ENCODE peak calls at places on chromosomes 7 and 10, in four cellular contexts. A is adrenal gland; S is tibial nerve; Q is CD4-positive, alpha-beta T cell. Z is an unnamed sample.

GRCh38 chr10:37855691-37856090 is 1.7 kb downstream of the ZNF248 start:
- DNase-seq in A (no peak), Q (no peak), S (no peak), Z (no peak)

GRCh38 chr7:90951229-90951628 is 313.0 kb upstream of the FZD1 start:
- DNase-seq in A (no peak), Q (no peak), S (no peak), Z (no peak)

GRCh38 chr10:8163824-8164223 is 109.3 kb downstream of the GATA3 start:
- DNase-seq in Q (no peak), S (no peak), A (no peak), Z (no peak)

GRCh38 chr10:75038335-75038734 is 73.1 kb upstream of the SAMD8 start:
- DNase-seq in A (peak), S (no peak), Q (no peak), Z (no peak)

GRCh38 chr10:386751-387693 is 251.8 kb downstream of the ZMYND11 start:
- DNase-seq in Q (no peak), A (no peak), S (peak), Z (no peak)

GRCh38 chr10:124259139-124259825 is 159.4 kb downstream of the OAT start:
- DNase-seq in Q (no peak), S (no peak), A (no peak), Z (no peak)

GRCh38 chr7:122402235-122402634 is 97.7 kb upstream of the FEZF1 start:
- DNase-seq in Q (no peak), A (no peak), S (no peak), Z (no peak)

GRCh38 chr7:32892521-32893224 is 1.1 kb upstream of the KBTBD2 start:
- DNase-seq in Q (peak), S (peak), A (peak), Z (peak)

GRCh38 chr10:71740069-71740468 is 20.5 kb upstream of the C10orf105 start:
- DNase-seq in Q (no peak), S (peak), A (peak), Z (no peak)

GRCh38 chr10:133160813-133161471 is 923 bp downstream of the KNDC1 start:
- DNase-seq in S (no peak), A (no peak), Q (no peak), Z (no peak)

GRCh38 chr7:3949226-3949625 is 648.2 kb downstream of the SDK1 start:
- DNase-seq in A (no peak), Q (no peak), S (no peak), Z (no peak)

GRCh38 chr7:140061607-140061930 is 1.2 kb downstream of the PARP12 start:
- DNase-seq in S (no peak), Q (no peak), A (no peak), Z (no peak)

GRCh38 chr7:96238976-96239766 is 82.7 kb downstream of the SLC25A13 start:
- DNase-seq in Q (no peak), S (no peak), A (no peak), Z (no peak)

GRCh38 chr10:17655567-17656146 is 11.7 kb downstream of the STAM start:
- DNase-seq in A (peak), S (no peak), Q (no peak), Z (no peak)

GRCh38 chr10:122056431-122057094 is 67.6 kb downstream of the TACC2 start:
- DNase-seq in A (no peak), Q (no peak), S (no peak), Z (no peak)

GRCh38 chr10:76315240-76315639 is 883.8 kb downstream of the LRMDA start:
- DNase-seq in A (no peak), Q (no peak), S (no peak), Z (no peak)

GRCh38 chr10:95237376-95238170 is 43.5 kb downstream of the ACSM6 start:
- DNase-seq in S (no peak), A (no peak), Q (no peak), Z (no peak)

GRCh38 chr7:49787980-49788379 is 14.5 kb downstream of the VWC2 start:
- DNase-seq in Q (no peak), S (no peak), A (no peak), Z (no peak)

GRCh38 chr7:2165610-2166594 is 66.8 kb downstream of the MAD1L1 start:
- DNase-seq in A (no peak), S (no peak), Q (no peak), Z (no peak)

GRCh38 chr10:95031659-95032058 is 37.6 kb downstream of the CYP2C8 start:
- DNase-seq in A (no peak), Q (no peak), S (no peak), Z (no peak)

GRCh38 chr7:76234931-76235441 is 33.3 kb downstream of the SRRM3 start:
- DNase-seq in S (peak), A (peak), Q (peak), Z (no peak)

GRCh38 chr7:72281325-72281724 is 130.8 kb downstream of the CALN1 start:
- DNase-seq in A (no peak), S (no peak), Q (no peak), Z (no peak)

GRCh38 chr10:102605712-102606111 is 38.6 kb upstream of the TRIM8 start:
- DNase-seq in S (no peak), A (no peak), Q (no peak), Z (no peak)

GRCh38 chr10:117360994-117361667 is 14.1 kb downstream of the PDZD8 start:
- DNase-seq in A (no peak), Q (no peak), S (no peak), Z (no peak)

GRCh38 chr7:154865984-154866685 is 136.8 kb downstream of the PAXIP1 start:
- DNase-seq in A (no peak), Q (no peak), S (no peak), Z (no peak)

GRCh38 chr10:48497965-48498770 is 106.7 kb downstream of the ARHGAP22 start:
- DNase-seq in A (peak), S (no peak), Q (no peak), Z (no peak)

GRCh38 chr7:66629222-66629658 is 559 bp downstream of the KCTD7 start:
- DNase-seq in Q (no peak), A (peak), S (peak), Z (no peak)

GRCh38 chr10:94992811-94993210 is 54.4 kb downstream of the CYP2C9 start:
- DNase-seq in A (no peak), Q (no peak), S (no peak), Z (no peak)

GRCh38 chr7:14685112-14685511 is 217.4 kb downstream of the DGKB start:
- DNase-seq in Q (no peak), S (no peak), A (no peak), Z (no peak)

DNA sequence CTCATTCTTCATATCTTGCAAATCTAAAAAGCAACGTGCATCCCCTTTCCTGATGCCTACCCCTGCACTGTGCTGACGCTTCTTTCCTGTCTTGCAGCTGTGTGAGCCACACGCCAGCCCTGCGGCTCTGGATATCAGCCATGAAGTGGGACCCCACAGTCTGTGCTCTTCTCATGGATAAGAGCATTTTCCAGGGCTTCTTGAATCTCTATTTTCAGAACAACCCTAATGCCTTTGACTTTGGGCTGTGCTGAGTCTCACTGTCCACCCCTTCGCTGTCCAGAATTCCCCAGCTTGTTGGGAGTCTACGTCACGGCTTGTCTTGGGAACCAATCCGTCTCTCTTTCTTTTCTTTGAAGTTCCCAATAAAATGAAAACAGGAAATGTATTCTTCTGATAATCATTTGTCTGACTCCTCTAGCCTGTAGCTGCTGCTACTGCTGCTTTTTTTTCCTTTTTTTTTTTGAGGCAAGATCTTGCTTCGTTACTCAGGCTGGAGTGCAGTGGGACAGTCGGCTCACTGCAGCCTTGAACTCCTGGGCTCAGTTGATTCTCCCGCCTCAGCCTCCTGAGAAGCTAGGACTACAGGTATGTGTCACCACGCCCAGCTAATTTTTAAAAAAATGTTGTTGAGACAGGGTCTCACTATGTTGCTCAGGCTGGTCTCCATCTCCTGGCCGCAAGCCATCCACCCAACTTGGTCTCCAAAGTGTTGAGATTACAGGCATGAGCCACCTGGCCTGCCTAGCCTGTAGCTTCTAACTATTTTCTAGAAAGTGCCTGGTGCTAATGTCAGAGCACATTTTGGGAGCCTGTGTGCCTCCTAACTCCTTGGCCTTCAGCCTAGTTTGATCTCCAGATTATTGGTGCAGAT is 30.3 kb downstream of the GSTO2 start:
- DNase-seq in Q (no peak), A (no peak), S (no peak), Z (no peak)
- H3K27ac ChIP-seq in Q (no peak), A (peak), S (no peak), Z (peak)

GRCh38 chr7:98848918-98849317 is 20.9 kb downstream of the TMEM130 start:
- DNase-seq in Q (no peak), A (no peak), S (no peak), Z (no peak)

GRCh38 chr7:98855610-98856009 is 14.2 kb downstream of the TMEM130 start:
- DNase-seq in Q (no peak), S (no peak), A (no peak), Z (no peak)

GRCh38 chr7:98856021-98856422 is 13.8 kb downstream of the TMEM130 start:
- DNase-seq in S (no peak), A (no peak), Q (no peak), Z (no peak)

DNA sequence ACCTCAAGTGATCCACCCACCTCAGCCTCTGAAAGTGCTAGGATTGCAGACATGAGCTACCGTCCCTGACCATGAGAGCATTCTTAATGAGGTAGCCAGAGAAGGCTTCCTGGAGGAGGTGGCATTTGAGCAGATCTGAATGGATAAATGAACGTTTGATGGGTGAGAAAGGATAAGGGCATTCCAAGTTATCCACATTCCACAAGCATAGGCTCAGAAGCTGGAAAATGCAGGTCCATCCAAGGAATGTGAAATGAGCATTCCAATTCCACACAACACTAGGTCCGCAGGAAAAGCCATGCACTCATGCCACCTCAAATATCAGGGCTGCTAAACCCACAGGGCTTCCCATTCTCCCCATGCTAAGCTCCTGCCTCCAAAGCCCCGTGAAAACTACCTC is 17.0 kb downstream of the TMEM130 start:
- DNase-seq in Q (no peak), A (no peak), S (no peak), Z (no peak)
- H3K27ac ChIP-seq in Q (no peak), A (no peak), S (no peak), Z (no peak)

GRCh38 chr10:97464226-97464625 is 18.3 kb downstream of the ZDHHC16 start:
- DNase-seq in Q (no peak), A (no peak), S (no peak), Z (no peak)
- H3K27ac ChIP-seq in Q (no peak), A (no peak), S (peak), Z (no peak)

GRCh38 chr10:98249134-98249533 is 18.9 kb downstream of the LOXL4 start:
- DNase-seq in Q (no peak), A (no peak), S (no peak), Z (no peak)
- H3K27ac ChIP-seq in Q (no peak), A (no peak), S (no peak), Z (no peak)

GRCh38 chr7:41134242-41134872 is 568.5 kb downstream of the INHBA start:
- DNase-seq in S (no peak), A (no peak), Q (no peak), Z (no peak)

GRCh38 chr7:41133700-41134099 is 569.2 kb downstream of the INHBA start:
- DNase-seq in A (no peak), Q (no peak), S (no peak), Z (no peak)

GRCh38 chr7:41135511-41135910 is 567.4 kb downstream of the INHBA start:
- DNase-seq in S (no peak), A (no peak), Q (no peak), Z (no peak)

GRCh38 chr7:41136551-41136950 is 566.3 kb downstream of the INHBA start:
- DNase-seq in Q (no peak), S (no peak), A (no peak), Z (no peak)

GRCh38 chr7:41134873-41135250 is 568.0 kb downstream of the INHBA start:
- DNase-seq in Q (no peak), A (no peak), S (no peak), Z (no peak)
- H3K27ac ChIP-seq in Q (no peak), A (no peak), S (no peak), Z (no peak)

DNA sequence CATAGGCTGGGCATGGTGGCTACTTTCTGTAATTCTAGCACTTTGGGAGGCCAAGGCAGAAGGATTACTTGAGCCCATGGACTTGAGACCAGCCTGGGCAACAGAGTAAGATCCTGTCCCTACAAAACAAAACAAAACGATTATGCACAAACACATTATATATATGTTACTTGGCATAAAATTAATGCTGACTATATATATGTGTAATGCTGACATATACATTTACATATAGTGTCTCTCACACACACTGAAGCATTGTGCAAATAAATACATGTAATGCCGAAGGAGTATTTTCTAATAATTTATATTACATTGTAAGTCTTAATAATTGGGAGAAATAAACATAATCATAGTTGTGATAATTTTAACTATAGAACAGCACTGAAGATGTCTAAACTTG is 621.8 kb upstream of the ZNF722 start:
- DNase-seq in S (no peak), A (no peak), Q (no peak), Z (no peak)
- H3K27ac ChIP-seq in S (no peak), A (no peak), Q (no peak), Z (no peak)

GRCh38 chr7:23419160-23419559 is 51.1 kb downstream of the IGF2BP3 start:
- DNase-seq in A (no peak), Q (no peak), S (no peak), Z (no peak)
- H3K27ac ChIP-seq in A (no peak), Q (no peak), S (no peak), Z (no peak)

DNA sequence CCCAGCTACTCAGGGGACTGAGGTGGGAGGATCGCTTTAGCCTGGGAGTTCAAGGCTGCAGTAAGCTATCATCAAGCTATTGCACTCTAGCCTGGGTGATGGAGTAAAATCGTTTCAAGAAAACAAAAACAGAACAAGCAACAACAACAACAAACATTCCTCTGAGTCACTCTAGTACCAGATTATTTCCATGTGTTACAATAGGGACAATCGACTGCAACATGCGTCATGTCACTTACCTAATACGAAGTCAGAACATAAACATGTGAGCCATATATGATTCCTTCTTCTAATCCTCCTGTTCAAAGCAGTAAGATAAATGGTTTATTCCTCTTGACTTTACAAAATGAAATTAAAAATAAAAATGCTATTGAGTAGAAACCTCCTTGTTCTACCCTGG is 57.3 kb downstream of the ZNF438 start:
- DNase-seq in Q (no peak), A (no peak), S (no peak), Z (no peak)
- H3K27ac ChIP-seq in Q (no peak), A (no peak), S (peak), Z (no peak)